ENCODE peak calls at places on chromosomes 1 and 21, in seven cellular contexts. E is transverse colon, W is stomach, J is H1, F is suprapubic skin, U is K562, Q is sigmoid colon. C is an unnamed sample.

GRCh38 chr1:223364685-223365382 is 858 bp upstream of the SUSD4 start:
- DNase-seq in E (no peak), W (no peak), J (peak), F (no peak), U (peak), Q (no peak), C (peak)

GRCh38 chr1:112866151-112866550 is 89.8 kb downstream of the SLC16A1 start:
- DNase-seq in E (no peak), W (no peak), J (no peak), F (no peak), U (no peak), Q (no peak), C (no peak)

GRCh38 chr1:174800221-174800791 is 199.4 kb upstream of the CACYBP start:
- DNase-seq in E (no peak), W (no peak), J (no peak), F (no peak), U (no peak), Q (no peak), C (no peak)

GRCh38 chr1:100734716-100735115 is 15.2 kb downstream of the VCAM1 start:
- DNase-seq in E (no peak), W (no peak), J (no peak), F (no peak), U (no peak), Q (no peak), C (no peak)

GRCh38 chr1:201335174-201335870 is 42.2 kb downstream of the TNNT2 start:
- DNase-seq in E (no peak), W (no peak), J (no peak), F (no peak), U (no peak), Q (peak), C (no peak)

GRCh38 chr1:118988186-118989005 is at the start of gene TBX15:
- DNase-seq in E (no peak), W (no peak), J (peak), F (no peak), U (no peak), Q (no peak), C (peak)

GRCh38 chr1:55050283-55050682 is 10.9 kb downstream of the PCSK9 start:
- DNase-seq in E (no peak), W (no peak), J (no peak), F (peak), U (no peak), Q (no peak), C (no peak)

GRCh38 chr21:41216486-41216885 is 48.5 kb downstream of the BACE2 start:
- DNase-seq in E (no peak), W (no peak), J (no peak), F (no peak), U (no peak), Q (no peak), C (no peak)

GRCh38 chr1:88982055-88982454 is 10.4 kb downstream of the KYAT3 start:
- DNase-seq in E (no peak), W (no peak), J (no peak), F (no peak), U (no peak), Q (no peak), C (no peak)

GRCh38 chr1:218886472-218886871 is 287.2 kb upstream of the LYPLAL1 start:
- DNase-seq in E (no peak), W (no peak), J (no peak), F (no peak), U (no peak), Q (peak), C (no peak)

GRCh38 chr1:89871768-89872473 is 51.1 kb downstream of the LRRC8D start:
- DNase-seq in E (no peak), W (no peak), J (no peak), F (no peak), U (no peak), Q (no peak), C (no peak)

GRCh38 chr1:161367684-161368398 is at the start of gene CFAP126:
- DNase-seq in E (peak), W (peak), J (no peak), F (no peak), U (peak), Q (peak), C (peak)

DNA sequence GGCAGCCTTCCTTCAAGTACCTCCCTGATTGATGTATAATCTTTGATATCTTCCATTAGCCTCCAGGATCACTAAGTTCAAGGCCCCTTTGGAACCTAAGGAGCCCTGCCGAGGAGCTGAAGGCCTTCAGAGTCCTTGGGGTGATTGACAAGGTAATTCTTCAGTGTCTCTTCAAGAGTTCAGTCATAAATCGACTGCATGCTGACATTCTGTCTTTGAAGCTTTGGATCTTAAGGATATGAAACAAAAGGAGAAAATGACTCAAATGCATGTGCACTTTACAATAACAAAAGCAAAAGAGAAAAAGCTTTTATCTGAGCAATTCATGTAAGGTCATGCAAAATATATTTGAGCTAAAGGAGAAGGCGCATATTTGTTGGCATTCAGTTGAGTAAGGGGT is 125.3 kb downstream of the RPS6KC1 start:
- DNase-seq in E (no peak), W (no peak), J (no peak), F (no peak), U (no peak), Q (no peak), C (no peak)
- TF ChIP-seq EP300 in E (no peak), W (no peak), J (no peak), F (no peak), U (no peak), Q (no peak), C (no peak)

DNA sequence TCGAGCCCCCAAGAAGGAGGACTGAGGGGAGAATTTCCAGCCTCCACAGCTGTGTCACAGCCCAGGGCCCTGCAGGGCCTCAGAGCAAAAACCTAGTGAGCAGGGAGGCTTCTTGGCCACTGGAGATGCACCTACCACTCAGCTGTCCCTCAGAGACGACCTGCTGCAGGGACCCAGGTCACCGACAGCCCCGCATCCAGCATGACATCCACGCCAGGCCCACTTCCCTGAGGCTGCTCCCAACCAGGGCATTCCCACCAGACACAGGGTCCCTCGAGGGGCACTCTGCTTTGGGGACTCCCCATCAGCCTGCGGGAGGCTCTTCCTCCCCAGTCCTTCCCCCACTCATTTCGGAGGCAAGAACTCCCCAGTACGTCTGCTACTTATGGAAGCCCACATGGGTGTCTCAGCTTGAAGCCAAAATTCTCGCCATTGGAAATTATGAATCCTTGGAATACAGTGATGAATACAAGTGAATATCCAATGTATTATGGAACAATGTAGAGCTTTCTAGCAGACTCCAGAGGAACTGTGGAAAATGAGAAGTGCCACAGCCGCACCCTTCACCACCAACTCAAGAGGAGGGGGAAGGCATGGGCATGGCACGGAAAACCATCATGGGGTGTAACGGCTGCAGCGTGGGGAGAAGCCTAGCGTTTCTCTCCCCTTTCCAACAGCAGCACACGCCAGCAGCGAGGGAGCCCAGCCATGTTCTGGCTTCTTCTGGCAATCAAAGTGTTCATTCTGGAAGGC is 6.9 kb downstream of the TFF3 start:
- DNase-seq in E (no peak), W (peak), J (no peak), F (peak), U (no peak), Q (peak), C (no peak)
- H3K4me3 ChIP-seq in E (no peak), W (no peak), J (no peak), F (no peak), U (no peak), Q (no peak), C (no peak)

DNA sequence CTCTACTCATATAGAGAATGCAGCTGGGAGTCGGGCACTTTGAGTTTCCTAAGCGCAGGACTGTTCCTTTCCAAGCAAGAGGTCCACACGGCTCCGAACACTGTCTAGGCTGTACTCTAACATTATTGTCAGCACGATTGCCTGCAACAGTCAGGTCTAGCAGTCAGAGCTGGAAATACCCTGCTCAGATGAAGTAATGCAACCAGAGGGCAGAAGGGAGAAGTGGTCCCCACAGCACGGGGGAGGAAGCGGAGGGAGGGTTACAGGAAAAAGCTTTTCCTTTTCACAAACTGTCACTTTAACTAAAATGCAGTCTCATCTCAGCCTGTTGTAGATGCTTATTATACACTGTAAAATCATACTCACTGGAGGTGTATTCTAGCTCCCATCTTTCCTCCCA is 98.9 kb upstream of the SLC44A3 start:
- DNase-seq in E (no peak), W (no peak), J (no peak), F (no peak), U (no peak), Q (no peak), C (no peak)
- TF ChIP-seq POLR2AphosphoS5 in E (no peak), W (no peak), J (no peak), F (no peak), U (no peak), Q (no peak), C (no peak)

GRCh38 chr21:26782349-26782748 is 62.9 kb downstream of the ADAMTS1 start:
- DNase-seq in E (no peak), W (no peak), J (no peak), F (no peak), U (no peak), Q (no peak), C (no peak)

GRCh38 chr21:26784974-26785373 is 60.2 kb downstream of the ADAMTS1 start:
- DNase-seq in E (no peak), W (no peak), J (no peak), F (no peak), U (no peak), Q (no peak), C (no peak)

GRCh38 chr21:26783801-26784200 is 61.4 kb downstream of the ADAMTS1 start:
- DNase-seq in E (no peak), W (no peak), J (no peak), F (no peak), U (no peak), Q (no peak), C (no peak)

GRCh38 chr21:26781331-26781730 is 63.9 kb downstream of the ADAMTS1 start:
- DNase-seq in E (no peak), W (no peak), J (no peak), F (no peak), U (no peak), Q (no peak), C (no peak)

DNA sequence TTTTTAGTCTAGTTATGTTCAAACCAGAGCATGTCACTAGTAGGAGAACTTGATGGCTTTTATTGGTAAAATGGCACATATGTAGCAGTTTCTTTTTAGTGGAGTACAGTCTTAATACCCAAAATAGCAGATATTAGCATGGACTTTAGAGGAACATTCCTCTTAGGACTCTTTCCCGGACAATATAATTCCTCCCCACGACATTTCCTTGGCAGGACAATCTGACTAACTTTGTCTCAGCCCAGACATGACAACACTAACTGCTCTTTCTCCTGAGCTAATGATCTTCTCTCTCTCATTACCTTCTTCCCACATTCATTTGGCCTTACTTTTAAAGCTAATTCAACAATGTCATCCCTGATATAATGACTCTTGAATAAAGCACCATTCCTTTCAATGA is 62.5 kb downstream of the ADAMTS1 start:
- DNase-seq in E (no peak), W (no peak), J (no peak), F (no peak), U (no peak), Q (no peak), C (no peak)
- TF ChIP-seq EP300 in E (no peak), W (no peak), J (no peak), F (no peak), U (no peak), Q (no peak), C (no peak)

GRCh38 chr1:107139833-107140702 is 771 bp upstream of the NTNG1 start:
- DNase-seq in E (peak), W (no peak), J (peak), F (peak), U (no peak), Q (peak), C (peak)

GRCh38 chr1:107138166-107138565 is 2.7 kb upstream of the NTNG1 start:
- DNase-seq in E (no peak), W (no peak), J (no peak), F (no peak), U (no peak), Q (no peak), C (no peak)

GRCh38 chr1:107141491-107142369 is 891 bp downstream of the NTNG1 start:
- DNase-seq in E (no peak), W (no peak), J (peak), F (no peak), U (peak), Q (no peak), C (peak)

GRCh38 chr1:107140703-107141490 is at the start of gene NTNG1:
- DNase-seq in E (no peak), W (no peak), J (peak), F (no peak), U (no peak), Q (no peak), C (peak)

DNA sequence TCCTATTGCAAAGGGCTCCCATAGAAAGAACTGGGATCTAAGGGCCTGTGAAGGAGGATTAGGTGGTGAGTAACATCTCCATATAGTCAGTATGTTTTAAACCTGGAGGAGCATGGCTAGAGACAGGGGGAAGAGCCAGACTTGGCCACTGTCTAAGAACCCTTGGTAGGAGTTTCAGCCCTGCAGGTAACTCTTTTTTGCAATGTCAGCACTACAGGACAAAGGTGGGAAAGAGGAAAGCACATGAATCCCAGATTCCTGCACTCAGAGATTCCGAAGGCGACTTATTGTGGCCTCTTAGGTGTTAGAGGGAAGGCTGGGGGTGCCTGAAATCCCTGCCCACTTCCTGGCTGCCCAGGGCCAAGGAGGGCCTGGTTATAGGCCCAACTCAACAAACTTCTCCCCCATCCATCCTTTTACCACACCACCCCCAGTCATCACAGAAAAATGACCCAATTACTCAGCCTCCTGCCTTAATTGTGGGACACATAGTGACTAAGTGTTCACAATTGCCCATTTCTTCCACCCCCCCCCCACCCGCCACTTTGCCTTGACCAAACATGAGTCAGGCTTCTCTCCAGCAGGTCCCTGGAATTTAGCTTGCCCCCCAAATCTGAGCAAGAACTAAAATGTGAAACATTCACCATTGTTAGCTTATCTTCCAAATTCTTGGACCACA is 1.9 kb upstream of the NTNG1 start:
- DNase-seq in E (no peak), W (no peak), J (no peak), F (no peak), U (no peak), Q (no peak), C (no peak)
- H3K4me3 ChIP-seq in E (no peak), W (no peak), J (no peak), F (no peak), U (no peak), Q (no peak), C (no peak)

GRCh38 chr1:208243851-208244583 is at the start of gene PLXNA2:
- DNase-seq in E (peak), W (peak), J (peak), F (peak), U (peak), Q (peak), C (peak)
- TF ChIP-seq POLR2AphosphoS5 in E (peak), W (peak), J (no peak), F (no peak), U (no peak), Q (peak), C (peak)

DNA sequence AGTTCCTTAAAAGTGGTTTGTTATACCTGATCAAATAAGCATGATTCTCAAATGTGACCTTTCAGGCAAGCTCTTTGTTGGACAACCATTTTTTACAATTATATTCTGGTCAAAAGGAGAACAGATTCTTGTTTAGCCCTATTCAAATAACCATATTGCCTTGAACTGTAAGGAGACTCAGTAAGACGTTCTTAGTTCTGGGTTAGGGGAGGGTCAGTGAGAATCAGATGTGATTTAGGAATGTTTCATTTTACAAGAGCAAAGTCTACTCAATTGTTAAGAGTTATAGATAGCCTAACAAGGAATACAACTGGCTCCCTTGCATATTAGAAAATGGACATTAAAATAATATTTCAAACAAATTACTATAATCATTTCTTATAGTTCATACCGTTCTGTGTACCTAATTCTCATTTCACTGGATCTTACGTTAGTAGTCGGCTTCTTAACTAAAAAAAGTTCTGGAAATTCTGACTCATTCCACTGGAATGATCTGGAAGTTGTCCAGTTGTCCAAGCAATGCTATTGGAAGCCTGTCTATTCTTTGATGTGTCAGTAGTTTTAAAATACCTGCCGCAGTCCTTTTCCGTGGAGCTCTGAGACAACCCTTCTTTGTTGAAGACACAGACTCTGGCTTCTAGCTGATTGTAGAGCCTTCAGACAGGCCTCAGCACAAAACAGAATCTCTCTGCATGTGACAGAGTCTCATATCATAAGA is 88.8 kb downstream of the MAST2 start:
- DNase-seq in E (no peak), W (no peak), J (no peak), F (no peak), U (no peak), Q (no peak), C (no peak)
- TF ChIP-seq EP300 in E (no peak), W (no peak), J (no peak), F (no peak), U (no peak), Q (no peak), C (no peak)

GRCh38 chr1:205441716-205442050 is 14.2 kb downstream of the BLACAT1 start:
- DNase-seq in E (no peak), W (no peak), J (no peak), F (no peak), U (no peak), Q (no peak), C (no peak)

GRCh38 chr1:205440121-205440475 is 15.7 kb downstream of the BLACAT1 start:
- DNase-seq in E (no peak), W (no peak), J (no peak), F (no peak), U (no peak), Q (no peak), C (no peak)

GRCh38 chr1:205440476-205441317 is 15.1 kb downstream of the BLACAT1 start:
- DNase-seq in E (peak), W (peak), J (peak), F (no peak), U (peak), Q (peak), C (peak)

GRCh38 chr1:205442051-205442721 is 13.7 kb downstream of the BLACAT1 start:
- DNase-seq in E (no peak), W (no peak), J (no peak), F (no peak), U (no peak), Q (no peak), C (peak)

DNA sequence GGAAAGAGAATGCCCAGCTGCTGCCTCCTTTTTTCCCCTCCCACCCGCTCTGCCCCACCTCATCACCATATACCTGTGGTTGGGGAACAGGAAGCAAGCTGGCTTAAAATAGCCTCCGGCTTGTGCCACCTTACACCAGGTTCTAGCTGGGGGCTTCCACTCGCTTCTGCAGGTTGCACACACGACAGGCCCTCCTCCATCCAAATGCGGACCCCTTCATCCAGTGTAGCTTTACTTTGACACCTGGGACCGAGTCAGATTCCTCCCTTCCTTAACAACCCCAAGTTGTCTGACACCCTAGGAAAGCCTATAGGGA is 14.6 kb downstream of the BLACAT1 start:
- DNase-seq in E (no peak), W (no peak), J (no peak), F (no peak), U (no peak), Q (no peak), C (no peak)
- H3K4me3 ChIP-seq in E (no peak), W (no peak), J (no peak), F (no peak), U (no peak), Q (no peak), C (no peak)